ENCODE peak calls at places on chromosome 15, in eight cellular contexts. K is esophagus squamous epithelium, O is foreskin fibroblast, Z is suprapubic skin, D is AG10803, V is coronary artery, R is stomach, W is astrocyte of the spinal cord. P is an unnamed sample.

GRCh38 chr15:100849021-100849831 is 30.4 kb upstream of the ALDH1A3 start:
- DNase-seq in K (no peak), O (peak), Z (no peak), D (peak), V (no peak), R (peak), W (peak), P (no peak)

GRCh38 chr15:52804526-52805081 is 14.5 kb upstream of the ONECUT1 start:
- DNase-seq in K (no peak), O (peak), Z (no peak), D (no peak), V (no peak), R (no peak), W (no peak), P (no peak)

GRCh38 chr15:42137461-42138261 is 18.8 kb downstream of the PLA2G4F start:
- DNase-seq in K (no peak), O (peak), Z (peak), D (peak), V (no peak), R (peak), W (peak), P (peak)

GRCh38 chr15:23081271-23081670 is 41.9 kb upstream of the TUBGCP5 start:
- DNase-seq in K (no peak), O (no peak), Z (no peak), D (no peak), V (no peak), R (no peak), W (no peak), P (no peak)

GRCh38 chr15:100926258-100926657 is 7.1 kb downstream of the LRRK1 start:
- DNase-seq in K (no peak), O (no peak), Z (no peak), D (no peak), V (no peak), R (no peak), W (no peak), P (no peak)

GRCh38 chr15:63157891-63158431 is 684 bp upstream of the RPS27L start:
- DNase-seq in K (no peak), O (peak), Z (peak), D (peak), V (no peak), R (peak), W (peak), P (peak)

GRCh38 chr15:26954403-26954802 is 16.6 kb upstream of the GABRG3 start:
- DNase-seq in K (no peak), O (no peak), Z (no peak), D (no peak), V (no peak), R (no peak), W (no peak), P (no peak)

GRCh38 chr15:82158811-82159210 is 103.7 kb downstream of the EFL1 start:
- DNase-seq in K (no peak), O (no peak), Z (no peak), D (no peak), V (no peak), R (no peak), W (no peak), P (no peak)

GRCh38 chr15:63521405-63522142 is 17.2 kb downstream of the USP3 start:
- DNase-seq in K (no peak), O (peak), Z (no peak), D (peak), V (no peak), R (no peak), W (no peak), P (no peak)

GRCh38 chr15:45747426-45747825 is 112.6 kb downstream of the SQOR start:
- DNase-seq in K (no peak), O (no peak), Z (no peak), D (no peak), V (no peak), R (no peak), W (no peak), P (no peak)

GRCh38 chr15:26013946-26014345 is 150.8 kb upstream of the ATP10A start:
- DNase-seq in K (no peak), O (no peak), Z (no peak), D (peak), V (no peak), R (no peak), W (no peak), P (peak)

GRCh38 chr15:78083186-78083585 is 5.7 kb upstream of the TBC1D2B start:
- DNase-seq in K (no peak), O (no peak), Z (no peak), D (no peak), V (no peak), R (no peak), W (no peak), P (no peak)

GRCh38 chr15:22892333-22892732 is 53.9 kb downstream of the NIPA2 start:
- DNase-seq in K (no peak), O (no peak), Z (no peak), D (no peak), V (no peak), R (no peak), W (no peak), P (no peak)

GRCh38 chr15:70121656-70122297 is 24.1 kb upstream of the TLE3 start:
- DNase-seq in K (no peak), O (peak), Z (peak), D (peak), V (no peak), R (peak), W (peak), P (peak)

GRCh38 chr15:77021088-77021481 is 26.2 kb downstream of the PSTPIP1 start:
- DNase-seq in K (no peak), O (no peak), Z (no peak), D (no peak), V (no peak), R (no peak), W (no peak), P (no peak)

DNA sequence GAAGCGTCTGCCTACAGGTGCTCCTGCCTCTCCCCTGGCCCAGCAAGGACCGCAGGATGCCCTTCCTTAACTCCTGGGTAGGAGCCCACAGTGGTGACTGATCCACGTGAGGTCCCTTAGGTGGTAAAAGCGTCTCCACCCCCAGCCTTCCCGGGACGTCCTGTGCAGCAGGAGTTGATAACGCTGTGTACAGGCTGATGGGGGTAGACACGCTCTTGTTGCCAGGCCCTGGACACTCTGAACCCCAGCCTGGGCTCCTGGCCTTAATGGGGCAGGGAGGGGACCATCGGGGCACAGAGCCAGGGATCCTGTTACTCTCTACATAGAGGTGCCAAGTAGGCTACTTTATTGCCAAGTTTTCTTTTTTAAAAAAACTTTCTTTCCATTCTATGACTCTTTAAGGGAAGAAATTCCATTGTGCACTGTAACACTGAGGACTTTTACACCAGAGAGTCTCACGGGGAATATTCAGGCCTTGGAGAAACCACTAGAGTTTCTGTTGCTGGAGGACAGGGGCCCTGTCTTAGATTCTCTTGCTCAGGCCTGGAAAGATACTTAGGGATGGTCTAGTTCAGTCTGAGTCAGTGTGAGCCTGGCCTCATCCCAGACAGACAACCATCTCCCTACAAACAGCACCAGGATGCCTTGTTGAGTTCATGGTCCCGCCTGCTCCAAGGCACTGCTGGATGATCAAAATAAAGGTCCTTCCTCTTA is 104.3 kb upstream of the RNU6-1 start:
- DNase-seq in K (no peak), O (peak), Z (no peak), D (no peak), V (peak), R (peak), W (no peak), P (no peak)
- TF ChIP-seq CTCF in K (no peak), O (no peak), Z (no peak), D (no peak), V (no peak), R (no peak), W (no peak), P (no peak)

GRCh38 chr15:89740137-89740536 is 10.9 kb downstream of the MESP1 start:
- DNase-seq in K (no peak), O (peak), Z (peak), D (peak), V (peak), R (peak), W (peak), P (peak)
- H3K4me3 ChIP-seq in K (no peak), O (no peak), Z (no peak), D (no peak), V (no peak), R (no peak), W (no peak), P (no peak)

DNA sequence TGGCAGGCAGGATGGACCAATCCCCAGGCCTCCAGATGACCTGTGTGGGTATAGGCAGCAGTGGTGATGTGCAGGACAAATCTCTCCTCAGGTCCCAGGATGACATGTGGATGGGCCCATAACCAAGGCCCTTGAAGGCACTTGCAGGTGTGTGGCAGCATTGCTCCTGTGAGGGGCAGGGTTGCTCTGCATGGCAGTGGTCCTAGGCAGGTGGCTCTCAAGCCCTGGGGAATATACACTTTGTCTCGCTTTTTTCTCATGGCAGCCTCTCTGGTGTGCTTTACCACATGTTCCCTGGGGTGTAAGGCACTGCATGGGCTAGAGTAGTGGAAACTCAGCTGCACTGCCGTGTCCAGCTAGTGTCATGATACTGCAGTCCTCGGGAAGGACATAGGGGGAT is 503.6 kb downstream of the UNC13C start:
- DNase-seq in K (no peak), O (no peak), Z (no peak), D (no peak), V (no peak), R (no peak), W (no peak), P (no peak)
- TF ChIP-seq CTCF in K (no peak), O (no peak), Z (no peak), D (no peak), V (no peak), R (no peak), W (no peak), P (no peak)

GRCh38 chr15:40344217-40344616 is 3.5 kb upstream of the CCDC9B start:
- DNase-seq in K (no peak), O (no peak), Z (no peak), D (peak), V (no peak), R (no peak), W (peak), P (no peak)

GRCh38 chr15:40343512-40343911 is 2.8 kb upstream of the CCDC9B start:
- DNase-seq in K (no peak), O (peak), Z (no peak), D (peak), V (no peak), R (no peak), W (peak), P (no peak)

GRCh38 chr15:40345867-40346578 is 4.8 kb upstream of the PHGR1 start:
- DNase-seq in K (no peak), O (no peak), Z (no peak), D (no peak), V (no peak), R (peak), W (no peak), P (no peak)

GRCh38 chr15:40345225-40345866 is 4.6 kb upstream of the CCDC9B start:
- DNase-seq in K (no peak), O (no peak), Z (no peak), D (no peak), V (no peak), R (no peak), W (no peak), P (no peak)

GRCh38 chr15:40344631-40345120 is 3.9 kb upstream of the CCDC9B start:
- DNase-seq in K (no peak), O (peak), Z (no peak), D (peak), V (no peak), R (peak), W (peak), P (no peak)
- H3K4me3 ChIP-seq in K (no peak), O (no peak), Z (no peak), D (no peak), V (no peak), R (peak), W (no peak), P (no peak)

GRCh38 chr15:56739964-56740640 is 6.8 kb upstream of the ZNF280D start:
- DNase-seq in K (no peak), O (no peak), Z (no peak), D (no peak), V (no peak), R (no peak), W (no peak), P (no peak)
- TF ChIP-seq CTCF in K (no peak), O (no peak), Z (no peak), D (no peak), V (no peak), R (no peak), W (peak), P (no peak)

DNA sequence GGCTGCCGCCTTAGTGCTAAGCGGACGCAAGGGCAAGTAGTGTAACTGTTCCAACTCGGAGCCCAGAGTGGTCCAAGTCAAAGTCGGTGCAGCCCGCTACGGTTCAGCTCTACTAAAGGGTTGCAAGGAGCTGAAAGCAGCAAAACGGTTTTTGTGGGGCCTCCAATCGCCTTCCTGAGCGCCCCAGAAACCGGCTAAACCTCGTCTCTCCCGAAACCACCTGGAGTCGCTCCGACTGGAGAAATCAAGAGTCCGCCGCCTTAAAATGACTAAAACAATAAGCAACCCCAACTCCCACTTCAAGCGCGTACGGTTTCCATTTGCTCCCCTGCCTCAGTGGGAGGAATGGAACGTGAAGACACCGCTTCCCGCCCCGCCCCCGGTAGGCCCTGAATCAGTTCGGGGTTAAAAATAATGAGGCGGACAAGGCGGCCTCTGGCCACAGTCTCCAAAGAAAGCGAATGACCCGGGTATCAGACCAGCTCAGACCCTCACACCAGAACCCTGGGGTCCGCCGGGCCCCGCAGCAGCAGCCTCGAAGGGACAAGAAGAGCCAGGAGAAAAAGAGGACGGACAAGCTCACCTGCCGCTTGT is 400 bp downstream of the SEC11A start:
- DNase-seq in K (no peak), O (peak), Z (no peak), D (peak), V (no peak), R (peak), W (peak), P (no peak)
- H3K4me3 ChIP-seq in K (peak), O (peak), Z (peak), D (peak), V (peak), R (peak), W (peak), P (peak)

GRCh38 chr15:74383695-74384565 is 16.5 kb upstream of the CYP11A1 start:
- DNase-seq in K (no peak), O (peak), Z (no peak), D (no peak), V (no peak), R (peak), W (no peak), P (no peak)
- TF ChIP-seq CTCF in K (no peak), O (no peak), Z (no peak), D (no peak), V (no peak), R (no peak), W (no peak), P (no peak)

GRCh38 chr15:92393994-92394326 is 279 bp downstream of the ST8SIA2 start:
- DNase-seq in K (no peak), O (no peak), Z (no peak), D (no peak), V (no peak), R (no peak), W (peak), P (no peak)

GRCh38 chr15:92393287-92393993 is at the start of gene ST8SIA2:
- DNase-seq in K (no peak), O (no peak), Z (no peak), D (peak), V (no peak), R (no peak), W (peak), P (no peak)

GRCh38 chr15:92392462-92392861 is 1.2 kb upstream of the ST8SIA2 start:
- DNase-seq in K (no peak), O (no peak), Z (no peak), D (no peak), V (no peak), R (no peak), W (no peak), P (no peak)

GRCh38 chr15:92391640-92392039 is 2.0 kb upstream of the ST8SIA2 start:
- DNase-seq in K (no peak), O (no peak), Z (no peak), D (peak), V (no peak), R (no peak), W (peak), P (peak)

GRCh38 chr15:92392966-92393286 is 755 bp upstream of the ST8SIA2 start:
- DNase-seq in K (no peak), O (no peak), Z (no peak), D (no peak), V (no peak), R (no peak), W (no peak), P (no peak)
- H3K4me3 ChIP-seq in K (no peak), O (no peak), Z (no peak), D (peak), V (no peak), R (no peak), W (peak), P (peak)

GRCh38 chr15:98968576-98968975 is 39.0 kb downstream of the PGPEP1L start:
- DNase-seq in K (no peak), O (no peak), Z (no peak), D (no peak), V (no peak), R (no peak), W (no peak), P (no peak)
- TF ChIP-seq CTCF in K (no peak), O (no peak), Z (no peak), D (no peak), V (no peak), R (no peak), W (no peak), P (no peak)